ENCODE peak calls at places on chromosomes 2 and 18, in seven cellular contexts. K is GM12891, T is K562, M is HepG2, E is H1, V is SK-N-SH, Y is GM12878. Z is an unnamed sample.

GRCh38 chr2:230219419-230220331 is at the start of gene SP110:
- DNase-seq in K (no peak), T (peak), M (peak), E (peak), V (peak), Y (peak), Z (peak)

GRCh38 chr2:25787020-25787419 is 91.3 kb downstream of the ASXL2 start:
- DNase-seq in K (no peak), T (no peak), M (peak), E (no peak), V (no peak), Y (no peak), Z (no peak)

GRCh38 chr18:75350857-75351256 is 76.6 kb downstream of the SMIM21 start:
- DNase-seq in K (no peak), T (no peak), M (no peak), E (no peak), V (no peak), Y (no peak), Z (no peak)

GRCh38 chr2:241189093-241189855 is 797 bp downstream of the ANO7 start:
- DNase-seq in K (no peak), T (no peak), M (no peak), E (no peak), V (no peak), Y (no peak), Z (no peak)

GRCh38 chr2:48482313-48482712 is 47.6 kb upstream of the STON1 start:
- DNase-seq in K (no peak), T (no peak), M (no peak), E (no peak), V (no peak), Y (no peak), Z (no peak)

GRCh38 chr2:102872388-102872787 is 110.6 kb downstream of the TMEM182 start:
- DNase-seq in K (no peak), T (no peak), M (peak), E (no peak), V (peak), Y (no peak), Z (no peak)

GRCh38 chr18:60040966-60041365 is 141.2 kb downstream of the PMAIP1 start:
- DNase-seq in K (no peak), T (no peak), M (no peak), E (no peak), V (no peak), Y (no peak), Z (no peak)

GRCh38 chr2:101986804-101987740 is 4.7 kb upstream of the IL1R2 start:
- DNase-seq in K (no peak), T (no peak), M (peak), E (no peak), V (no peak), Y (no peak), Z (no peak)

GRCh38 chr18:55097406-55098170 is 138.3 kb upstream of the CCDC68 start:
- DNase-seq in K (no peak), T (no peak), M (no peak), E (no peak), V (no peak), Y (no peak), Z (no peak)

GRCh38 chr2:128259585-128259984 is 59.1 kb downstream of the HS6ST1 start:
- DNase-seq in K (no peak), T (no peak), M (no peak), E (no peak), V (no peak), Y (no peak), Z (no peak)

GRCh38 chr18:49028801-49029506 is 78.2 kb upstream of the SMAD7 start:
- DNase-seq in K (no peak), T (no peak), M (no peak), E (peak), V (no peak), Y (no peak), Z (no peak)

GRCh38 chr2:46950314-46950713 is 34.7 kb upstream of the MCFD2 start:
- DNase-seq in K (no peak), T (no peak), M (no peak), E (no peak), V (no peak), Y (no peak), Z (no peak)
- TF ChIP-seq TAF1 in K (no peak), T (no peak), M (no peak), E (no peak), V (no peak), Y (no peak), Z (no peak)

DNA sequence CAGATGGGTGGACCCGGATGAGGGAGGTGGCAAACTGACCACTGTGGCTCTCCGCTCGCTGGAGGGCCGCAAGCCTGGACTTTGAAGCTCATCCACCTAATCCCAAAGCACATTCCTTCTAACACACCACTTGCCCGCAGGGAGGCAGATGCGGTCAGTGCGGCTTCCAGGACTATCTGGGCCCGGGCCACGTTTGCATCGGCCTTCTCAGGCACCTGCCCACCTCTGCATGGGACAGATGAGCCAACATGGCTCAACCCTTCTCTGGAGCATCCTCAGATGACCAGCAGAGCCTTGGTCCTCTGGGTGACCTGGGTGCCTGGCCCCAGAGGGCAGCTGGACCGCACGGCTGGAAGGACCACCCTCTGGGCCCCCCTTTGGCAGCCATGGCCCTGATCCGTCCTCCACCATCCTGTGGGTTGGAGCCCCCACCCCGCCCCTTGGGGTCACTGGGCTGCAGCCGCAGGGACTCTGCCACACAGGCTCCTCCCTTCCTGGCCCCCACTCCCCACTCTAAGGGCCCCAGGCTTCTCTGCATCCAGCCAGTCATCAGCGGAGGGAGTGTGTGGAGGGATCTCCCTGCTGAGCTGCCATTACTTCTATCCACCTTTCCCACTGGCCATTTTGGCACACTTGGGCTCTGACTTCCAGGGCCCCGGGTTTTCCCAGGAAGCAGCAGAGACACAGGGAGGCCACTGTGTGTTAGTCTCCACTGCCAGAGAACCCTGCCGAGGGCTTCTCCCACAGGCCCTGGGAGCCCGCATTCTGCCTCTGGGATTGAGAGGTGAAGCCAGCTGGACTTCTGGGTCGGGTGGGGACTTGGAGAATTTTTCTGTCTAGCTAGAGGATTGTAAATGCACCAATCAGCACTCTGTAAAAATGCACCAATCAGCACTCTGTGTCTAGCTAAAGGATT is 12.3 kb downstream of the HDAC4 start:
- DNase-seq in K (no peak), T (no peak), M (no peak), E (no peak), V (peak), Y (no peak), Z (no peak)
- TF ChIP-seq TAF1 in K (no peak), T (no peak), M (no peak), E (no peak), V (no peak), Y (no peak), Z (no peak)

DNA sequence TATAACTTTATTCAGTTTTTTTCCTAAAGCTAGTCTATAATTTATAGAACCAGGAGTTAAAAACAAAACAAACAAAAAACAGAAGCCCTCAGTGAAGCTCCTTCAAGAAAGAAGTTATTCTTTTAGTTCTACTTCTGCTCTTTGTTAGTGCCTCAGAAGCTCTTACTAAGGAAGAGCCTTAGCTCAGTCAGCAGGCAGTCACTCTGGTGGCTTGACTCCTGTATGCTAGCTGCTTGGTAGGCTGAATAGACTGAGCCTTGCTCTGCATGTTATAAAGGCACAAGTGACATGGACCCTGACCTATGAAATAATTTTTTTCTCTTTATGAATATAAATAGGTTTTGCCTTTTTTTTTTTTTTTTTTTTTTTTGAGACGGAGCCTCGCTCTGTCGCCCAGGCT is 24.8 kb downstream of the NCOA1 start:
- DNase-seq in K (no peak), T (no peak), M (no peak), E (no peak), V (no peak), Y (no peak), Z (no peak)
- TF ChIP-seq TAF1 in K (no peak), T (no peak), M (no peak), E (no peak), V (no peak), Y (no peak), Z (no peak)

GRCh38 chr2:53787255-53787910 is 539 bp downstream of the ERLEC1 start:
- DNase-seq in K (no peak), T (no peak), M (peak), E (no peak), V (peak), Y (no peak), Z (no peak)
- TF ChIP-seq TAF1 in K (no peak), T (no peak), M (no peak), E (no peak), V (no peak), Y (no peak), Z (no peak)

GRCh38 chr2:2662037-2662846 is 331.2 kb upstream of the MYT1L start:
- DNase-seq in K (no peak), T (no peak), M (no peak), E (no peak), V (no peak), Y (no peak), Z (no peak)
- TF ChIP-seq TAF1 in K (no peak), T (no peak), M (no peak), E (no peak), V (no peak), Y (no peak), Z (no peak)

GRCh38 chr2:86577817-86578456 is 14.7 kb upstream of the CHMP3 start:
- DNase-seq in K (no peak), T (no peak), M (no peak), E (no peak), V (no peak), Y (no peak), Z (no peak)
- TF ChIP-seq TAF1 in K (no peak), T (no peak), M (no peak), E (no peak), V (no peak), Y (no peak), Z (no peak)

GRCh38 chr2:239444626-239445625 is 44.1 kb upstream of the HDAC4 start:
- DNase-seq in K (no peak), T (no peak), M (peak), E (no peak), V (no peak), Y (no peak), Z (no peak)

GRCh38 chr2:239443102-239443620 is 42.3 kb upstream of the HDAC4 start:
- DNase-seq in K (no peak), T (no peak), M (no peak), E (no peak), V (no peak), Y (no peak), Z (no peak)

GRCh38 chr2:239442192-239442591 is 41.4 kb upstream of the HDAC4 start:
- DNase-seq in K (no peak), T (no peak), M (no peak), E (no peak), V (no peak), Y (no peak), Z (no peak)

GRCh38 chr2:239445771-239446524 is 45.1 kb upstream of the HDAC4 start:
- DNase-seq in K (no peak), T (no peak), M (peak), E (no peak), V (no peak), Y (no peak), Z (no peak)

GRCh38 chr2:239443666-239444567 is 43.1 kb upstream of the HDAC4 start:
- DNase-seq in K (no peak), T (no peak), M (peak), E (no peak), V (no peak), Y (no peak), Z (no peak)
- TF ChIP-seq TAF1 in K (no peak), T (no peak), M (no peak), E (no peak), V (no peak), Y (no peak), Z (no peak)

Z was measured in GM12892.